ENCODE peak calls at places on chromosome 13, in five cellular contexts. S is cardiac fibroblast, W is right cardiac atrium, E is brain microvascular endothelial cell, X is ovary. K is an unnamed sample.

GRCh38 chr13:41313659-41314197 is 2.7 kb downstream of the NAA16 start:
- DNase-seq in S (no peak), W (no peak), E (no peak), X (no peak), K (no peak)

GRCh38 chr13:77918391-77919261 is at the start of gene EDNRB:
- DNase-seq in S (peak; percentile 47), W (peak; percentile 80), E (peak; percentile 20), X (peak; percentile 19), K (peak; percentile 23)

GRCh38 chr13:21846605-21847004 is 175.7 kb downstream of the FGF9 start:
- DNase-seq in S (no peak), W (no peak), E (no peak), X (no peak), K (no peak)

GRCh38 chr13:47903836-47904235 is 97.2 kb downstream of the SUCLA2 start:
- DNase-seq in S (peak; percentile 52), W (no peak), E (peak; percentile 41), X (no peak), K (peak; percentile 31)

GRCh38 chr13:37485766-37486165 is 112.8 kb downstream of the POSTN start:
- DNase-seq in S (peak; percentile 24), W (no peak), E (no peak), X (no peak), K (peak; percentile 32)

GRCh38 chr13:44160549-44161278 is 212.9 kb upstream of the SERP2 start:
- DNase-seq in S (no peak), W (no peak), E (no peak), X (no peak), K (no peak)

GRCh38 chr13:74758188-74758587 is 624.0 kb upstream of the KLF12 start:
- DNase-seq in S (no peak), W (no peak), E (no peak), X (no peak), K (no peak)

GRCh38 chr13:92103673-92104296 is 705.4 kb downstream of the GPC5 start:
- DNase-seq in S (peak; percentile 35), W (no peak), E (peak; percentile 40), X (no peak), K (no peak)

GRCh38 chr13:93029536-93029935 is 197.1 kb upstream of the GPC6 start:
- DNase-seq in S (peak; percentile 32), W (no peak), E (peak; percentile 56), X (no peak), K (no peak)

GRCh38 chr13:21717817-21718216 is 46.9 kb downstream of the FGF9 start:
- DNase-seq in S (no peak), W (no peak), E (no peak), X (no peak), K (no peak)

GRCh38 chr13:75049936-75050335 is 432.0 kb downstream of the TBC1D4 start:
- DNase-seq in S (peak; percentile 6), W (no peak), E (peak; percentile 7), X (no peak), K (no peak)

DNA sequence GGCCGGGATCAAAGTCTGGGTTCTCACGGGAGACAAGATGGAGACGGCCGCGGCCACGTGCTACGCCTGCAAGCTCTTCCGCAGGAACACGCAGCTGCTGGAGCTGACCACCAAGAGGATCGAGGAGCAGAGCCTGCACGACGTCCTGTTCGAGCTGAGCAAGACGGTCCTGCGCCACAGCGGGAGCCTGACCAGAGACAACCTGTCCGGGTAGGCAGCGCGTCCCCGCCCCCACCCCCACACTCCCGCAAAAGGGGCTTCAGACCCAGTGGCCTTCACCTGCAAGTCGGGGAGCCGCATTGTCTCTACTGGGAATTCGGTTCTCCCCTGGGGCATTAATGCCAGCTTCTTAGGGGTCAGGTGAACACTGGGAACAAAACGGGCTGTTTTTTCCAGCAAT is 114.7 kb upstream of the MCF2L start:
- DNase-seq in S (no peak), W (no peak), E (no peak), X (no peak), K (no peak)
- H3K4me3 ChIP-seq in S (no peak overlapping the region), W (no peak overlapping the region), E (no peak overlapping the region), X (no peak overlapping the region), K (no peak overlapping the region)

DNA sequence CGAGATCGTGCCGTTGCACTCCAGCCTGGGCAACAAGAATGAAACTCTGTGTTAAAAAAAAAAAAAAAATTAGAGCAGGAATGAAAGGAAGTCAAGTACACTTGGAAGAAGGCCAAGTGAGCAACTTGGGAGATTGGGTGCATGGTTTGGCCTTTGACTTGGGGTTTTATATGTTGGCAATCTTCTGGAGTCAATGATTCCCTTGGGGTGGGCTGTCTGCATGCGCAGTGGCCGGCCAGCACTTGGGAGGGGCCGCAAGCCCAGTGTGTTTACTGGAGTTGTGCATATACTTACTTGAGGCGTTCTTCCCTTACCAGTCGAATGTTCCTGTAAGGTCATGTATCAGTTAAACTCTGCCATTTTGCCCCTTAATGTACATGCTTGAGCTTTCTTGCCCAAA is 103.9 kb downstream of the FAM216B start:
- DNase-seq in S (no peak), W (no peak), E (no peak), X (no peak), K (no peak)
- H3K4me3 ChIP-seq in S (no peak overlapping the region), W (no peak overlapping the region), E (no peak overlapping the region), X (no peak overlapping the region), K (no peak overlapping the region)

GRCh38 chr13:51208707-51209106 is 13.5 kb upstream of the FAM124A start:
- DNase-seq in S (no peak), W (no peak), E (no peak), X (no peak), K (no peak)
- H3K4me3 ChIP-seq in S (no peak overlapping the region), W (no peak overlapping the region), E (no peak overlapping the region), X (no peak overlapping the region), K (no peak overlapping the region)

DNA sequence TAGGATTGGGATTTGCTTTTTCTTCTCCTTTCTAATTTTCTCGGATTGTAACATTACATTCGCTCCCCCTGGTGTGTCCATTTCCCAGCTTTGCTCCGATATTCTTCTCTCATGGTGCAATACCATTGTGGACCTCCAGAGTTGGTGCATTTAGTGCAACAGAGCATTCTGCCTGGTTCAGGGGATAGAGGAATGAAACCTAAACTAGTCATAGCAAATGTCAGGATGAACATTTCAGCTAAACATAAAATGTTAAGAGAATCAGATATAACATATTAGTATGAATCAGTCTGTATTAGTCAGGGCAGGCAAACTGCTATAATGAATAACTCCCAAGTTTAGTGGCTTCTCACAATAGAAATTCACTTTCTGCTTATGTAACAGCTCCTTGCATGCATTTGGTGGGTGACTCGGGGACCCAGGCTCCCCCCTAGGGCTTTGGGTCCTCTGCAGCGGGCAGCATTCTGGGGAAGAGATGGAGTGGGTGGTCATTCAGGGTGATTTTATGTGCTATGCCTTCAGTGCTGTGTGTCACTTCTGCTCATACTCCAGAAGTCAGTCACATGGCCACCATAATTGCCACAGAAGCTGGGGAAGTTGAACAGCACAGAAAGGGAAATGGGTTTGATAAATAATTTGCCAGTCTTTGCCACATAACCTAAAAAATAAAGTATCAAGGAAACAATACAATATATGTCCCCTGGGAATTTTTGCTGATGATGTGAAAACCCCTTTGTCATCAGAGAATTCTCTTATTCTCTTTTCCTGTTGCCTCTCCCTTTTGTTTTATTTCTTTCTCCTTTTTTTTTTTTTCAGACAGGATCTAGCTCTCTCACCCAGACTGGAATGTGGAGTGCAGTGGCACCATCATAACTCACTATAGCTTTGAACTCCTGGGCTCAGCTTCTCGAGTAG is 111.0 kb downstream of the HSPH1 start:
- DNase-seq in S (peak; percentile 26), W (no peak), E (no peak), X (no peak), K (no peak)
- H3K4me3 ChIP-seq in S (no peak overlapping the region), W (no peak overlapping the region), E (no peak overlapping the region), X (no peak overlapping the region), K (no peak overlapping the region)

DNA sequence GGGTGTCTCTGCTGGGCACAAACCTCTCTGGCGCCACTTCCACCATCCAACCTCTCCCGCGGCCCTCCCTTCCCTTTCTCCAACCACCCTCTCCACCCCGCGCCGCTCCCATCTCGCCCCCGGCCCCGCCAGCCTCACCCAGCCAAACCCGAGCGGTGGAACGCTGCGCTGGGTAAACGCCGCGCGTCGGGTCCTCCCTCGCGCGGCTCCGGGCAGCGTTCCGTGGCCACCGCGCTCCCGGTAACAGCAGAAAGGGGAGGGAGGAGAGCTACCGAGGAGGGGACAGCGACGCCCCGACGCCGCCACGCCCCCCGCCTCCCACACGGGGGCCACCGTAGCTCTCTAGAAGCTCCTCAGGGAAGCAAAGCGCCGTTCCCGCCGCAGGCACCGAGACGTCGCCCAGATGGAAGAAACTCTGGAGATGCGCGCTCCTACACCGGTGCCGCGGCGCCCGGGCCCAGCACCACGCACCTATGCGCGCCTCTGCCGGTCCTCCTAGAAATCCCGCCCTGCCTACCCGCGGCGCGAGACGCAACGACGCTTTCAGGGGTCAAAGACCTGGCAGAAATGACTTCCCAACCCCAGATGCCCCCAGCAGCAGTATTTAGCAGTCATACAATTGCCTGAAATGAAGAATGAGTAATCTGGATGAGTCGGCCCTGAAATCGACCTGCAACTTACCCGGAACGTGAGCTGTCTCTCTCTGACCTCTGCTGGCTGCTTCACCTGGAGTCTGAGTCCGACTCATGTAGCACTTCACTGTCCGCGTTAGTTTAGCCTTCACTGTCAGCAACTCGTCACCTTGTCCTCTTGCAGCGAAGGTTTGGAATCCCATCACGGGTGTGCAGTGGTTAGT is at the start of gene RUBCNL:
- DNase-seq in S (no peak), W (peak; percentile 74), E (peak; percentile 9), X (no peak), K (no peak)
- H3K4me3 ChIP-seq in S (peak within 1 kb of the TSS; percentile 49), W (peak within 1 kb of the TSS; percentile 46), E (peak within 1 kb of the TSS; percentile 50), X (peak within 1 kb of the TSS; percentile 26), K (peak within 1 kb of the TSS; percentile 50)

GRCh38 chr13:46178143-46178542 is 3.8 kb downstream of the LCP1 start:
- DNase-seq in S (no peak), W (no peak), E (no peak), X (no peak), K (no peak)

GRCh38 chr13:46178821-46179220 is 3.2 kb downstream of the LCP1 start:
- DNase-seq in S (no peak), W (no peak), E (no peak), X (no peak), K (no peak)

GRCh38 chr13:46181799-46182490 is at the start of gene LCP1:
- DNase-seq in S (no peak), W (no peak), E (no peak), X (no peak), K (no peak)

GRCh38 chr13:46180393-46180792 is 1.6 kb downstream of the LCP1 start:
- DNase-seq in S (no peak), W (no peak), E (no peak), X (no peak), K (no peak)

DNA sequence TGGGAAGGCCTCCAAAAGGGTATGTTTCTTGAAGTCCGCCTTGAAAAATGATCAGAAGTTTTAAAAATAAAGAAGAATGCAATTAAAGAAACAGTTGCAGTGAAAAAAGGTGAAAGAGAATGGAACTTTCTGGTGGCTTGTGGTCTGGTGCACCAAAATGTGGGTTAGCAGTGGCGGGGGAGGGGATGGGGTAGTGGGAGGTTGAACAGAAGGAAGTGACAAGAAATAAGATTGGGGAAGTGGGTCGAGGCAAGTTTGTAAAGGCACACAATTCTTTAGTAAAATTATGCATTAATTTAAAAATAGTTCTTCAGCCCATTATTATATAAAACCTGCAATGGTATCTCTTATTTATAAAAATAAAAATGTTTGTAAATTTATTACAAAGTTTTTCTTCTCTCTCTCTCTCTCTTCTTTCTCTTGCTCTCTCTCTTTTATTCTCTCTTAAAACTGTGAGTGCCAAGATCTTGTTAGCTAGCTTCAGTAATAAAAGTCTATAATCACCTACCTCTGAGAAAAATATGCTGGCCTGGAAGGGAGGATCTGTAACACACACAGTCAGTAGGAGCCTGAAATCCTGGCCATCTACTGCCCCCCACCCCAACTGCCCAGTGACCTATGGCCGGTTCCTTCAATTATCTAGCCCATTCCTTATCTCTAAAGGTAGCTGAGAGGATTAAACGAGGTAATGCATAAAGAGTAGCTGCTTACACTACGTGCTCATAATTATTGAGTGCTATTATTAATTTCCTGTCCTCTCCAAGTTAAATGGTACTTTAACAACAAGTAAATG is 2.2 kb downstream of the LCP1 start:
- DNase-seq in S (no peak), W (peak; percentile 75), E (no peak), X (no peak), K (no peak)
- H3K4me3 ChIP-seq in S (no peak overlapping the region), W (peak overlapping the region; percentile 39), E (no peak overlapping the region), X (no peak overlapping the region), K (no peak overlapping the region)